ENCODE peak calls at places on chromosomes 3 and 15, in four cellular contexts. One of them, this sample, is unnamed. For H3K36me3, the result is how much of the 10 kb centered on the place peaks cover.

GRCh38 chr15:29451201-29451781 is 181.7 kb upstream of the NSMCE3 start:
- DNase-seq in endodermal cell: peak
- DNase-seq in Peyer's patch: no peak
- DNase-seq in WERI-Rb-1: peak
- DNase-seq in this sample: peak

GRCh38 chr3:88632226-88632625 is 475.2 kb upstream of the EPHA3 start:
- DNase-seq in Peyer's patch: no peak
- DNase-seq in WERI-Rb-1: no peak
- DNase-seq in endodermal cell: no peak
- DNase-seq in this sample: no peak

GRCh38 chr3:128804017-128804816 is 75.2 kb upstream of the ACAD9 start:
- DNase-seq in WERI-Rb-1: no peak
- DNase-seq in endodermal cell: no peak
- DNase-seq in Peyer's patch: no peak
- DNase-seq in this sample: peak

GRCh38 chr3:58260733-58261132 is 23.1 kb downstream of the ABHD6 start:
- DNase-seq in WERI-Rb-1: no peak
- DNase-seq in Peyer's patch: no peak
- DNase-seq in endodermal cell: no peak
- DNase-seq in this sample: no peak

GRCh38 chr3:9399746-9400145 is 2.3 kb downstream of the SETD5 start:
- DNase-seq in endodermal cell: peak
- DNase-seq in WERI-Rb-1: peak
- DNase-seq in Peyer's patch: peak
- DNase-seq in this sample: peak

GRCh38 chr3:136343873-136344281 is 93.7 kb downstream of the PCCB start:
- DNase-seq in endodermal cell: no peak
- DNase-seq in WERI-Rb-1: no peak
- DNase-seq in Peyer's patch: peak
- DNase-seq in this sample: peak

GRCh38 chr3:13483286-13483685 is 3.2 kb downstream of the HDAC11 start:
- DNase-seq in endodermal cell: peak
- DNase-seq in Peyer's patch: no peak
- DNase-seq in WERI-Rb-1: no peak
- DNase-seq in this sample: no peak

GRCh38 chr3:21188459-21188858 is 562.6 kb downstream of the ZNF385D start:
- DNase-seq in endodermal cell: peak
- DNase-seq in WERI-Rb-1: no peak
- DNase-seq in Peyer's patch: no peak
- DNase-seq in this sample: no peak

GRCh38 chr3:125602752-125603649 is 7.7 kb upstream of the OSBPL11 start:
- DNase-seq in endodermal cell: peak
- DNase-seq in Peyer's patch: no peak
- DNase-seq in WERI-Rb-1: no peak
- DNase-seq in this sample: peak

GRCh38 chr15:58678683-58679082 is 70.8 kb downstream of the ADAM10 start:
- DNase-seq in Peyer's patch: no peak
- DNase-seq in WERI-Rb-1: no peak
- DNase-seq in endodermal cell: no peak
- DNase-seq in this sample: no peak

GRCh38 chr3:12630292-12630691 is 33.6 kb downstream of the RAF1 start:
- DNase-seq in Peyer's patch: no peak
- DNase-seq in endodermal cell: no peak
- DNase-seq in WERI-Rb-1: no peak
- DNase-seq in this sample: no peak

GRCh38 chr3:194204036-194204792 is 68.3 kb downstream of the HES1 start:
- DNase-seq in WERI-Rb-1: no peak
- DNase-seq in Peyer's patch: no peak
- DNase-seq in endodermal cell: peak
- DNase-seq in this sample: peak

GRCh38 chr3:115975353-115975752 is 352.0 kb downstream of the GAP43 start:
- DNase-seq in endodermal cell: no peak
- DNase-seq in WERI-Rb-1: no peak
- DNase-seq in Peyer's patch: no peak
- DNase-seq in this sample: no peak

GRCh38 chr15:73922186-73923151 is 3.8 kb upstream of the LOXL1 start:
- DNase-seq in WERI-Rb-1: peak
- DNase-seq in Peyer's patch: peak
- DNase-seq in endodermal cell: peak
- DNase-seq in this sample: peak

GRCh38 chr3:38758557-38758956 is 57.5 kb downstream of the SCN10A start:
- DNase-seq in WERI-Rb-1: no peak
- DNase-seq in endodermal cell: no peak
- DNase-seq in Peyer's patch: no peak
- DNase-seq in this sample: no peak

GRCh38 chr3:128226794-128227399 is 73.6 kb downstream of the EEFSEC start:
- DNase-seq in Peyer's patch: no peak
- DNase-seq in endodermal cell: peak
- DNase-seq in WERI-Rb-1: peak
- DNase-seq in this sample: peak

GRCh38 chr15:92705693-92706618 is 50.4 kb upstream of the FAM174B start:
- DNase-seq in WERI-Rb-1: no peak
- DNase-seq in endodermal cell: no peak
- DNase-seq in Peyer's patch: no peak
- DNase-seq in this sample: no peak

GRCh38 chr3:47015151-47015550 is 35.7 kb downstream of the NBEAL2 start:
- DNase-seq in WERI-Rb-1: no peak
- DNase-seq in endodermal cell: no peak
- DNase-seq in Peyer's patch: no peak
- DNase-seq in this sample: no peak

GRCh38 chr3:33218446-33219174 is at the start of gene SUSD5:
- DNase-seq in WERI-Rb-1: peak
- DNase-seq in Peyer's patch: no peak
- DNase-seq in endodermal cell: peak
- DNase-seq in this sample: peak

GRCh38 chr15:87123676-87124382 is 1044.2 kb downstream of the AGBL1 start:
- DNase-seq in Peyer's patch: no peak
- DNase-seq in endodermal cell: no peak
- DNase-seq in WERI-Rb-1: no peak
- DNase-seq in this sample: no peak

GRCh38 chr3:184748219-184749135 is 36.6 kb upstream of the MAGEF1 start:
- DNase-seq in endodermal cell: peak
- DNase-seq in WERI-Rb-1: peak
- DNase-seq in Peyer's patch: no peak
- DNase-seq in this sample: no peak

GRCh38 chr15:52765779-52766178 is 24.4 kb downstream of the ONECUT1 start:
- DNase-seq in endodermal cell: peak
- DNase-seq in WERI-Rb-1: peak
- DNase-seq in Peyer's patch: no peak
- DNase-seq in this sample: no peak

GRCh38 chr15:33013827-33014445 is 180.6 kb downstream of the FMN1 start:
- DNase-seq in Peyer's patch: no peak
- DNase-seq in endodermal cell: no peak
- DNase-seq in WERI-Rb-1: no peak
- DNase-seq in this sample: no peak

GRCh38 chr3:188827593-188827992 is 344.2 kb upstream of the TPRG1 start:
- DNase-seq in endodermal cell: no peak
- DNase-seq in WERI-Rb-1: no peak
- DNase-seq in Peyer's patch: no peak
- DNase-seq in this sample: no peak

DNA sequence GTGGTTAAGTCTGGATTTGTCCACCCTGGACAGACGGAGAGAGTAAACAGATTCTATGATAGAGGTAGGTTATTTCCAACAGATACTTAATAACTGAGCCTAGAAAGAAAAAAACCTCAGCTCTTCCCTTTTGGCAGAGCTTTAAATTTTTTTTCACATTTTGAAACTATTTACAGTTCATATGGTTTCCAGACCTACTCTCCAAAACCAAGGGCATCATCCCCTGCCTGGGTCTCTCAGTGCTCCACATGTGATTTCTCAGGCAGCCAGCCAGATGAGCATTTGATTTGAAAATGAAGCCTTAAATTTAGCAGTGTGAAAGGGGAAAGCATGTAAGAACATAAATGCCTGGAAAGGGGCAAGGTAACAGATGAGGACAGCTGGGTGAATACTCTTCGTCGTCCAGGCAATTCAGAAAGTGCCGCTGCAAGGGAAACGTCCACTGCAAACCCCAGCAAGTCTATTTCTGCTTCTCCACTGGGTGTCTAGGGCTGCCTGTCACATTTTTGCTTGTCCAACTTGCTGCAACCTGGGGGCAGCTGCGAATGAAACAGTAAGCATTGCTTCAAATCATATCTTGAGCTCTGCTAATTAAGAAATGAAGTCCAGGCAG is 94.7 kb downstream of the ATP8B4 start:
- DNase-seq in Peyer's patch: no peak
- DNase-seq in WERI-Rb-1: no peak
- DNase-seq in endodermal cell: no peak
- DNase-seq in this sample: no peak
- H3K4me3 ChIP-seq in Peyer's patch: no peak
- H3K4me3 ChIP-seq in WERI-Rb-1: no peak
- H3K4me3 ChIP-seq in endodermal cell: no peak
- H3K4me3 ChIP-seq in this sample: no peak

GRCh38 chr15:84859143-84859542 is 25.3 kb upstream of the SLC28A1 start:
- DNase-seq in endodermal cell: no peak
- DNase-seq in Peyer's patch: no peak
- DNase-seq in WERI-Rb-1: no peak
- DNase-seq in this sample: no peak

GRCh38 chr15:84857418-84858004 is 27.0 kb upstream of the SLC28A1 start:
- DNase-seq in WERI-Rb-1: no peak
- DNase-seq in endodermal cell: no peak
- DNase-seq in Peyer's patch: no peak
- DNase-seq in this sample: no peak

GRCh38 chr15:84859651-84860050 is 24.8 kb upstream of the SLC28A1 start:
- DNase-seq in WERI-Rb-1: no peak
- DNase-seq in endodermal cell: no peak
- DNase-seq in Peyer's patch: no peak
- DNase-seq in this sample: no peak

GRCh38 chr15:84856731-84857417 is 27.6 kb upstream of the SLC28A1 start:
- DNase-seq in endodermal cell: no peak
- DNase-seq in Peyer's patch: no peak
- DNase-seq in WERI-Rb-1: no peak
- DNase-seq in this sample: no peak

GRCh38 chr15:84858231-84858630 is 26.2 kb upstream of the SLC28A1 start:
- DNase-seq in endodermal cell: no peak
- DNase-seq in Peyer's patch: no peak
- DNase-seq in WERI-Rb-1: no peak
- DNase-seq in this sample: no peak
- H3K36me3 ChIP-seq in endodermal cell: half or more
- H3K36me3 ChIP-seq in Peyer's patch: under half
- H3K36me3 ChIP-seq in WERI-Rb-1: under half
- H3K36me3 ChIP-seq in this sample: under half

GRCh38 chr3:98445949-98446406 is 17.0 kb upstream of the OR5K1 start:
- DNase-seq in WERI-Rb-1: no peak
- DNase-seq in Peyer's patch: no peak
- DNase-seq in endodermal cell: no peak
- DNase-seq in this sample: no peak
- H3K4me3 ChIP-seq in WERI-Rb-1: no peak
- H3K4me3 ChIP-seq in Peyer's patch: no peak
- H3K4me3 ChIP-seq in endodermal cell: no peak
- H3K4me3 ChIP-seq in this sample: no peak

GRCh38 chr15:90300988-90301715 is 35.7 kb downstream of the NGRN start:
- DNase-seq in Peyer's patch: peak
- DNase-seq in endodermal cell: peak
- DNase-seq in WERI-Rb-1: peak
- DNase-seq in this sample: peak
- H3K36me3 ChIP-seq in Peyer's patch: under half
- H3K36me3 ChIP-seq in endodermal cell: under half
- H3K36me3 ChIP-seq in WERI-Rb-1: under half
- H3K36me3 ChIP-seq in this sample: under half

GRCh38 chr3:35417080-35417479 is 222.2 kb upstream of the ARPP21 start:
- DNase-seq in Peyer's patch: no peak
- DNase-seq in endodermal cell: no peak
- DNase-seq in WERI-Rb-1: no peak
- DNase-seq in this sample: no peak

GRCh38 chr3:35426581-35426980 is 212.7 kb upstream of the ARPP21 start:
- DNase-seq in WERI-Rb-1: no peak
- DNase-seq in endodermal cell: no peak
- DNase-seq in Peyer's patch: no peak
- DNase-seq in this sample: no peak

DNA sequence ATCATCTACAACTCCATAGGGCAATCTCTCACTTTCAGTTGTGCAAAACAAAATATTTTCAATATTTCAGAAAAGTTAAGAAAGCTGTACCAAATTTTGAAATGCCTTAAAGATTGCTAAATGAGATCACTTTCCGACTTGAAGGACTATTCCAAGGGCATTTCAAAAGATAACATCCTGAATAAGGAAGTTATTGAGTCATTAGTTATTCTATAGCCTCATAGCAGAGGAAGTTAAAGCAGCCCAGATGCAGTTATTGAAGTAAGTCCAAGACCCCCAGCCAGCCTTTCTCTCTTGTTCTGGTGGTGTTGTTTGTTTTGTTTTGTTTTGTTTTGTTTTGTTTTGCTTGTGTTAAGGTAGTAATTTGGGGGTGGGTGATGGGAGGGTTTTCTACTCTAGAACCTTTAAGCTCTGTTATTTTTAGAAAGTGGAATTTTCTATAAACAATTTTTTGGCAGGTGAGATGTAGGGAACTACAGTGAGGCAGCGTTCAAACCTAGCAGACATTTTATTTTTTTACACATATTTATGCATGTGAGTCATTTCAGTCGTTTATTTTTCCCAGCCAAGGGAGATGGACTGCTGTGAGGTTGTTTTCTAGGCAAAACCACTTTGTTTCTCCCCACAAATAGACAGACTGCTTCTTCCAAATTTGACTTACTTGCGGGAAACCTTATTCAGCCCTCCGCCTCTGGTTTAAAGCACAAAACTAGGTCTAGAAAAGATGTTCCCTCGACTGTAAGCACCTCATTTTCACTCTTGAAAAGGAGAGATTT is 216.3 kb upstream of the ARPP21 start:
- DNase-seq in endodermal cell: no peak
- DNase-seq in Peyer's patch: no peak
- DNase-seq in WERI-Rb-1: no peak
- DNase-seq in this sample: no peak
- H3K4me3 ChIP-seq in endodermal cell: no peak
- H3K4me3 ChIP-seq in Peyer's patch: no peak
- H3K4me3 ChIP-seq in WERI-Rb-1: no peak
- H3K4me3 ChIP-seq in this sample: no peak

GRCh38 chr3:139204756-139205155 is 139.1 kb upstream of the MRPS22 start:
- DNase-seq in WERI-Rb-1: no peak
- DNase-seq in endodermal cell: no peak
- DNase-seq in Peyer's patch: no peak
- DNase-seq in this sample: no peak
- H3K36me3 ChIP-seq in WERI-Rb-1: under half
- H3K36me3 ChIP-seq in endodermal cell: under half
- H3K36me3 ChIP-seq in Peyer's patch: under half
- H3K36me3 ChIP-seq in this sample: under half

This sample was measured in HAP-1.